ENCODE peak calls at places on chromosomes 6 and 20, in five cellular contexts. J, Y, O, T and M are unnamed samples.

GRCh38 chr6:73262701-73263569 is at the start of gene KHDC1:
- DNase-seq in J (peak; percentile 32), Y (peak; percentile 61), O (peak; percentile 60), T (peak; percentile 90), M (peak; percentile 78)

GRCh38 chr20:48238326-48238725 is 453.0 kb upstream of the SULF2 start:
- DNase-seq in J (no peak), Y (no peak), O (no peak), T (no peak), M (no peak)

GRCh38 chr6:89430563-89430962 is 2.4 kb upstream of the ANKRD6 start:
- DNase-seq in J (no peak), Y (no peak), O (no peak), T (no peak), M (no peak)

GRCh38 chr6:35023601-35024000 is 117.5 kb downstream of the TCP11 start:
- DNase-seq in J (no peak), Y (no peak), O (no peak), T (no peak), M (no peak)

GRCh38 chr20:41534842-41535241 is 83.3 kb downstream of the CHD6 start:
- DNase-seq in J (no peak), Y (no peak), O (no peak), T (no peak), M (no peak)

GRCh38 chr6:131949909-131950766 is 1.0 kb downstream of the CCN2 start:
- DNase-seq in J (peak; percentile 30), Y (peak; percentile 39), O (peak; percentile 74), T (peak; percentile 83), M (peak; percentile 92)

GRCh38 chr6:39997101-39997635 is 62.9 kb upstream of the MOCS1 start:
- DNase-seq in J (no peak), Y (no peak), O (no peak), T (no peak), M (no peak)

GRCh38 chr20:63942250-63943006 is 13.8 kb downstream of the UCKL1 start:
- DNase-seq in J (no peak), Y (no peak), O (peak; percentile 35), T (peak; percentile 90), M (peak; percentile 77)

GRCh38 chr6:168414696-168415095 is 26.3 kb upstream of the SMOC2 start:
- DNase-seq in J (no peak), Y (no peak), O (no peak), T (no peak), M (no peak)

GRCh38 chr6:122735618-122736017 is 43.9 kb upstream of the FABP7 start:
- DNase-seq in J (no peak), Y (no peak), O (no peak), T (no peak), M (no peak)

GRCh38 chr20:37393196-37393862 is 47.4 kb downstream of the SRC start:
- DNase-seq in J (no peak), Y (no peak), O (no peak), T (peak; percentile 63), M (no peak)